ENCODE peak calls at places on chromosomes 3 and 15, in eight cellular contexts. One of them, this sample, is unnamed.

GRCh38 chr3:141452045-141452444 is 34.8 kb upstream of the RASA2 start:
- DNase-seq in MM.1S: peak; percentile 75
- DNase-seq in heart right ventricle: no peak
- DNase-seq in Peyer's patch: no peak
- DNase-seq in psoas muscle: no peak
- DNase-seq in mammary epithelial cell: peak; percentile 31
- DNase-seq in K562: peak; percentile 63
- DNase-seq in BE2C: peak; percentile 33
- DNase-seq in this sample: peak; percentile 62

GRCh38 chr3:30289751-30290150 is 316.6 kb upstream of the TGFBR2 start:
- DNase-seq in MM.1S: no peak
- DNase-seq in heart right ventricle: no peak
- DNase-seq in Peyer's patch: no peak
- DNase-seq in psoas muscle: no peak
- DNase-seq in mammary epithelial cell: no peak
- DNase-seq in K562: no peak
- DNase-seq in BE2C: no peak
- DNase-seq in this sample: no peak

GRCh38 chr3:46846624-46847542 is 16.4 kb downstream of the MYL3 start:
- DNase-seq in MM.1S: no peak
- DNase-seq in heart right ventricle: peak; percentile 15
- DNase-seq in Peyer's patch: peak; percentile 43
- DNase-seq in psoas muscle: peak; percentile 50
- DNase-seq in mammary epithelial cell: no peak
- DNase-seq in K562: no peak
- DNase-seq in BE2C: no peak
- DNase-seq in this sample: no peak

GRCh38 chr3:73010158-73010557 is 13.5 kb downstream of the PPP4R2 start:
- DNase-seq in MM.1S: no peak
- DNase-seq in heart right ventricle: no peak
- DNase-seq in Peyer's patch: no peak
- DNase-seq in psoas muscle: no peak
- DNase-seq in mammary epithelial cell: no peak
- DNase-seq in K562: no peak
- DNase-seq in BE2C: no peak
- DNase-seq in this sample: peak; percentile 65

GRCh38 chr15:75454471-75455418 is 3.3 kb upstream of the SIN3A start:
- DNase-seq in MM.1S: peak; percentile 62
- DNase-seq in heart right ventricle: peak; percentile 88
- DNase-seq in Peyer's patch: no peak
- DNase-seq in psoas muscle: peak; percentile 87
- DNase-seq in mammary epithelial cell: peak; percentile 66
- DNase-seq in K562: peak; percentile 60
- DNase-seq in BE2C: peak; percentile 82
- DNase-seq in this sample: peak; percentile 82

GRCh38 chr3:139559541-139559940 is 20.0 kb upstream of the RBP1 start:
- DNase-seq in MM.1S: no peak
- DNase-seq in heart right ventricle: no peak
- DNase-seq in Peyer's patch: no peak
- DNase-seq in psoas muscle: no peak
- DNase-seq in mammary epithelial cell: peak; percentile 96
- DNase-seq in K562: no peak
- DNase-seq in BE2C: no peak
- DNase-seq in this sample: no peak

GRCh38 chr3:66392966-66393485 is 107.8 kb downstream of the LRIG1 start:
- DNase-seq in MM.1S: no peak
- DNase-seq in heart right ventricle: no peak
- DNase-seq in Peyer's patch: no peak
- DNase-seq in psoas muscle: peak; percentile 9
- DNase-seq in mammary epithelial cell: no peak
- DNase-seq in K562: no peak
- DNase-seq in BE2C: no peak
- DNase-seq in this sample: no peak

GRCh38 chr3:112199622-112200316 is 66.7 kb upstream of the GCSAM start:
- DNase-seq in MM.1S: no peak
- DNase-seq in heart right ventricle: no peak
- DNase-seq in Peyer's patch: no peak
- DNase-seq in psoas muscle: no peak
- DNase-seq in mammary epithelial cell: peak; percentile 88
- DNase-seq in K562: no peak
- DNase-seq in BE2C: no peak
- DNase-seq in this sample: no peak

GRCh38 chr15:45456212-45457106 is 66.1 kb downstream of the SLC30A4 start:
- DNase-seq in MM.1S: no peak
- DNase-seq in heart right ventricle: peak; percentile 30
- DNase-seq in Peyer's patch: no peak
- DNase-seq in psoas muscle: no peak
- DNase-seq in mammary epithelial cell: peak; percentile 99
- DNase-seq in K562: peak; percentile 73
- DNase-seq in BE2C: peak; percentile 30
- DNase-seq in this sample: peak; percentile 62

GRCh38 chr15:74783072-74783807 is 1.4 kb downstream of the CSK start:
- DNase-seq in MM.1S: peak; percentile 87
- DNase-seq in heart right ventricle: no peak
- DNase-seq in Peyer's patch: no peak
- DNase-seq in psoas muscle: peak; percentile 57
- DNase-seq in mammary epithelial cell: no peak
- DNase-seq in K562: peak; percentile 45
- DNase-seq in BE2C: peak; percentile 42
- DNase-seq in this sample: no peak

GRCh38 chr3:42653560-42654330 is at the start of gene ZBTB47:
- DNase-seq in MM.1S: no peak
- DNase-seq in heart right ventricle: peak; percentile 72
- DNase-seq in Peyer's patch: peak; percentile 61
- DNase-seq in psoas muscle: peak; percentile 86
- DNase-seq in mammary epithelial cell: peak; percentile 16
- DNase-seq in K562: peak; percentile 55
- DNase-seq in BE2C: no peak
- DNase-seq in this sample: no peak

DNA sequence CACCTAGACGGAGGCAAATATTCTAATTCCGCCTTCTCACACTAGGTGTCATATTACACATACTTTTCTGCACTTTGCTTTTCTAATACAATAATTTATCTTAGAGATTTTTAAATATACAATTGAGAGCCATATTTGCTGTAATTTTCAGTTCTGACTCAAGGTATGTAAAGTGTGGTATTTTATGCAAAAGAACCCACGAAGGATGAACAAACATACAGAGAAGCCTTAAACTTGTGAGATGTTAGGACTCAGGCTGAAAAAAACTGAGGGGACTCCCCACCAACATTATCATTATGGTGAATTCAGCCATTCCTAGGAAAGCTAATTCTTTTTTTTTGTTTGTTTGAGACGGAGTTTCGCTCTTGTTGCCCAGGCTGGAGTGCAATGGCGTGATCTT is 9.6 kb downstream of the ZBTB11 start:
- DNase-seq in MM.1S: no peak
- DNase-seq in heart right ventricle: no peak
- DNase-seq in Peyer's patch: no peak
- DNase-seq in psoas muscle: no peak
- DNase-seq in mammary epithelial cell: no peak
- DNase-seq in K562: no peak
- DNase-seq in BE2C: no peak
- DNase-seq in this sample: no peak
- H3K36me3 ChIP-seq in MM.1S: peaks cover 3% of the 10 kb centered on the region
- H3K36me3 ChIP-seq in heart right ventricle: peaks cover 23% of the 10 kb centered on the region
- H3K36me3 ChIP-seq in Peyer's patch: no peaks in the 10 kb centered on the region
- H3K36me3 ChIP-seq in psoas muscle: peaks cover 2% of the 10 kb centered on the region
- H3K36me3 ChIP-seq in mammary epithelial cell: peaks cover 38% of the 10 kb centered on the region
- H3K36me3 ChIP-seq in K562: peaks cover 86% of the 10 kb centered on the region
- H3K36me3 ChIP-seq in BE2C: peaks cover 60% of the 10 kb centered on the region
- H3K36me3 ChIP-seq in this sample: no peaks in the 10 kb centered on the region

DNA sequence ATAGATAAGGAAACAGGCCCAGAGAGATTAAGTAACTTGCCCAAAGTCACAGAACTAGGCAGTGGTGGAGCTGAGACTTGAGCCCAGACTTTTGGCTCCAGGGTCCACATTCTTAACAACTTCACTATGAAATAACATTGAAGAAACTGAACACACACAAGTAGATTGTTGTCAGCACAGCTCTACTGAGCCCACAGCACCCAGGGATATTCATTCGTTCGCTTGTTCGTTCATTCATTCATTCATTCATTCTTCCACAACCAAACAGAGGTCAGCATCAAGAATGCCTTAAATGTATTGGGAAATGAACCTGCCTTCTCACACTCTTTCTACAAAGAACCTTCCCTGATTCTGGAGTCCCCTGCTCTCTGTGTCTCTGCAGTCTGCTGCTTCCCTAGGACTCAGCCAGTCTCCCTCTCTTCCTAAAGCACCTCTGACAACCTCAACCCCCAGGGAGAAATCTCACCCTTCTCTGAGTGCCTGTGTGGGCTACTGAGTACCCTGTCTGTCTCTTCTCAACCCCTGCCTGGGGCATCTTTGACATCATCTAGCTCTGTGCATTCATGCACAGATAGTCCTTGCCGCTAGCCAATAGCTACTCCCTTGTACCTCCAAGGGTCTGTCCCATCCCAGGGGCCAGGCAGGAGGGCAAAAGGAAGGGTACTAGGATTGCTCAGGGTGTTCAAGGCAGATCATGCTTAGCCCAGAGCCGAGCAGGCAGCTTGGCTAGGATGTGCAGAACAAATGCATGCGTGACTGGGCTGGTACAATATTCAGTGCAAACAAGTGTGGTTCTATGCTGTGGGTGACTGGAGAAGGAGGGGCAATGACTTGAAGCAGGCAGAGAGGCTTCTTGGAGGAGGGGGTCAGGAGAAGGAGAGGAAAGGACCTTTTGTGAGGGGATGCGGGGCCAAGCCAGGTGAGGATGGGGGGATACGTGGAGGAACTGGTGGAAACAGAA is 3.4 kb downstream of the LINGO1 start:
- DNase-seq in MM.1S: no peak
- DNase-seq in heart right ventricle: no peak
- DNase-seq in Peyer's patch: no peak
- DNase-seq in psoas muscle: no peak
- DNase-seq in mammary epithelial cell: no peak
- DNase-seq in K562: no peak
- DNase-seq in BE2C: peak; percentile 65
- DNase-seq in this sample: no peak
- H3K27me3 ChIP-seq in MM.1S: peaks cover 60% of the 10 kb centered on the region
- H3K27me3 ChIP-seq in heart right ventricle: no peaks in the 10 kb centered on the region
- H3K27me3 ChIP-seq in Peyer's patch: peaks cover 18% of the 10 kb centered on the region
- H3K27me3 ChIP-seq in psoas muscle: no peaks in the 10 kb centered on the region
- H3K27me3 ChIP-seq in mammary epithelial cell: peaks cover 9% of the 10 kb centered on the region
- H3K27me3 ChIP-seq in K562: no peaks in the 10 kb centered on the region
- H3K27me3 ChIP-seq in BE2C: peaks cover 21% of the 10 kb centered on the region
- H3K27me3 ChIP-seq in this sample: peaks cover 5% of the 10 kb centered on the region

GRCh38 chr15:29699791-29700190 is 122.5 kb downstream of the TJP1 start:
- DNase-seq in MM.1S: no peak
- DNase-seq in heart right ventricle: no peak
- DNase-seq in Peyer's patch: no peak
- DNase-seq in psoas muscle: no peak
- DNase-seq in mammary epithelial cell: no peak
- DNase-seq in K562: no peak
- DNase-seq in BE2C: no peak
- DNase-seq in this sample: no peak

GRCh38 chr15:29700296-29700695 is 122.0 kb downstream of the TJP1 start:
- DNase-seq in MM.1S: no peak
- DNase-seq in heart right ventricle: no peak
- DNase-seq in Peyer's patch: no peak
- DNase-seq in psoas muscle: no peak
- DNase-seq in mammary epithelial cell: no peak
- DNase-seq in K562: no peak
- DNase-seq in BE2C: no peak
- DNase-seq in this sample: no peak

GRCh38 chr15:29701151-29701550 is 121.1 kb downstream of the TJP1 start:
- DNase-seq in MM.1S: no peak
- DNase-seq in heart right ventricle: no peak
- DNase-seq in Peyer's patch: no peak
- DNase-seq in psoas muscle: no peak
- DNase-seq in mammary epithelial cell: no peak
- DNase-seq in K562: no peak
- DNase-seq in BE2C: no peak
- DNase-seq in this sample: no peak

GRCh38 chr15:29708519-29708918 is 113.7 kb downstream of the TJP1 start:
- DNase-seq in MM.1S: no peak
- DNase-seq in heart right ventricle: no peak
- DNase-seq in Peyer's patch: no peak
- DNase-seq in psoas muscle: no peak
- DNase-seq in mammary epithelial cell: no peak
- DNase-seq in K562: no peak
- DNase-seq in BE2C: no peak
- DNase-seq in this sample: no peak

GRCh38 chr15:29704950-29705597 is 117.2 kb downstream of the TJP1 start:
- DNase-seq in MM.1S: no peak
- DNase-seq in heart right ventricle: no peak
- DNase-seq in Peyer's patch: no peak
- DNase-seq in psoas muscle: no peak
- DNase-seq in mammary epithelial cell: no peak
- DNase-seq in K562: no peak
- DNase-seq in BE2C: no peak
- DNase-seq in this sample: no peak
- H3K36me3 ChIP-seq in MM.1S: no peaks in the 10 kb centered on the region
- H3K36me3 ChIP-seq in heart right ventricle: peaks cover 70% of the 10 kb centered on the region
- H3K36me3 ChIP-seq in Peyer's patch: no peaks in the 10 kb centered on the region
- H3K36me3 ChIP-seq in psoas muscle: peaks cover 18% of the 10 kb centered on the region
- H3K36me3 ChIP-seq in mammary epithelial cell: peaks cover 43% of the 10 kb centered on the region
- H3K36me3 ChIP-seq in K562: peaks cover 75% of the 10 kb centered on the region
- H3K36me3 ChIP-seq in BE2C: peaks cover 9% of the 10 kb centered on the region
- H3K36me3 ChIP-seq in this sample: no peaks in the 10 kb centered on the region

GRCh38 chr3:129972301-129972700 is 2.2 kb upstream of the TRH start:
- DNase-seq in MM.1S: no peak
- DNase-seq in heart right ventricle: no peak
- DNase-seq in Peyer's patch: no peak
- DNase-seq in psoas muscle: no peak
- DNase-seq in mammary epithelial cell: no peak
- DNase-seq in K562: no peak
- DNase-seq in BE2C: no peak
- DNase-seq in this sample: no peak

GRCh38 chr3:129975332-129976090 is 991 bp downstream of the TRH start:
- DNase-seq in MM.1S: no peak
- DNase-seq in heart right ventricle: no peak
- DNase-seq in Peyer's patch: no peak
- DNase-seq in psoas muscle: no peak
- DNase-seq in mammary epithelial cell: no peak
- DNase-seq in K562: no peak
- DNase-seq in BE2C: peak; percentile 25
- DNase-seq in this sample: peak; percentile 15

GRCh38 chr3:129974451-129975331 is at the start of gene TRH:
- DNase-seq in MM.1S: no peak
- DNase-seq in heart right ventricle: no peak
- DNase-seq in Peyer's patch: no peak
- DNase-seq in psoas muscle: no peak
- DNase-seq in mammary epithelial cell: no peak
- DNase-seq in K562: no peak
- DNase-seq in BE2C: no peak
- DNase-seq in this sample: no peak

GRCh38 chr3:129971368-129972052 is 3.0 kb upstream of the TRH start:
- DNase-seq in MM.1S: no peak
- DNase-seq in heart right ventricle: no peak
- DNase-seq in Peyer's patch: no peak
- DNase-seq in psoas muscle: no peak
- DNase-seq in mammary epithelial cell: no peak
- DNase-seq in K562: peak; percentile 9
- DNase-seq in BE2C: no peak
- DNase-seq in this sample: no peak

DNA sequence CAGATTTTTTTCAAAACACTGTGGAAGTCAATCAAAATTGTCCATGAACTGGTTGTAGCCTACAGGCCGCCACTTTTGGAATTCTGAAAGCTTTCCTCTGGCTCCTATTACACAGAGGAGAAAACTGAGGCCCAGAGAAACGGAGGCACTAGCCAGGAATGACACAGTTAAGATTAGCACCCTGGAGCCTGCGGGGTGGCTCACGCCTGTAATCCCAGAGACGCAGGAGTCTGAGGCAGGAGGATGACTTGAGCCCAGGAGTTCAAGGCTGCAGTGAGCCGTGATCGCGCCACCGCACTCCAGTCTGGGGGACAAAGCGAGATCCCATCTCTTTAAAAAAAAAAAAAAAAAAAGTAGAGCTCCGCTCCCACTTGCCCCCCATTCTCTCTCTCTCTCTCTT is 667 bp upstream of the TRH start:
- DNase-seq in MM.1S: no peak
- DNase-seq in heart right ventricle: no peak
- DNase-seq in Peyer's patch: no peak
- DNase-seq in psoas muscle: no peak
- DNase-seq in mammary epithelial cell: no peak
- DNase-seq in K562: no peak
- DNase-seq in BE2C: no peak
- DNase-seq in this sample: no peak
- H3K27me3 ChIP-seq in MM.1S: peaks cover 10% of the 10 kb centered on the region
- H3K27me3 ChIP-seq in heart right ventricle: peaks cover 9% of the 10 kb centered on the region
- H3K27me3 ChIP-seq in Peyer's patch: peaks cover 20% of the 10 kb centered on the region
- H3K27me3 ChIP-seq in psoas muscle: no peaks in the 10 kb centered on the region
- H3K27me3 ChIP-seq in mammary epithelial cell: peaks cover 35% of the 10 kb centered on the region
- H3K27me3 ChIP-seq in K562: peaks cover 11% of the 10 kb centered on the region
- H3K27me3 ChIP-seq in BE2C: peaks cover 37% of the 10 kb centered on the region
- H3K27me3 ChIP-seq in this sample: no peaks in the 10 kb centered on the region

This sample was measured in testis.